ENCODE peak calls at places on chromosomes 6 and 20, in four cellular contexts. I is neural progenitor cell, Y is IMR-90, W is lower lobe of right lung. N is an unnamed sample.

GRCh38 chr20:47684306-47685080 is 100.8 kb downstream of the SULF2 start:
- DNase-seq in I (no peak), W (no peak), Y (no peak), N (no peak)

GRCh38 chr20:63122626-63123025 is 93.3 kb downstream of the YTHDF1 start:
- DNase-seq in Y (no peak), I (no peak), W (peak; percentile 3), N (no peak)

GRCh38 chr6:33886673-33887144 is 82.9 kb upstream of the MLN start:
- DNase-seq in W (no peak), I (no peak), Y (peak; percentile 41), N (peak; percentile 60)

GRCh38 chr20:61789329-61789728 is 276.4 kb downstream of the TAF4 start:
- DNase-seq in Y (no peak), I (no peak), W (peak; percentile 15), N (no peak)

GRCh38 chr6:141123084-141123483 is 1009.6 kb upstream of the GJE1 start:
- DNase-seq in Y (peak; percentile 15), W (no peak), I (no peak), N (no peak)

GRCh38 chr6:116447496-116448011 is 13.6 kb upstream of the CALHM6 start:
- DNase-seq in Y (peak; percentile 99), I (no peak), W (no peak), N (no peak)

GRCh38 chr20:36177716-36178115 is 23.2 kb downstream of the EPB41L1 start:
- DNase-seq in Y (no peak), W (no peak), I (no peak), N (no peak)

GRCh38 chr6:139762587-139763031 is 388.2 kb upstream of the CITED2 start:
- DNase-seq in Y (peak; percentile 19), W (no peak), I (no peak), N (no peak)

GRCh38 chr6:28207244-28208179 is 17.6 kb upstream of the ZSCAN9 start:
- DNase-seq in Y (peak; percentile 34), I (peak; percentile 79), W (no peak), N (no peak)

GRCh38 chr6:139904158-139904533 is 529.7 kb upstream of the CITED2 start:
- DNase-seq in I (no peak), W (no peak), Y (no peak), N (no peak)

GRCh38 chr20:36273414-36274247 is 32.5 kb upstream of the DLGAP4 start:
- DNase-seq in W (no peak), I (peak; percentile 28), Y (peak; percentile 16), N (no peak)

GRCh38 chr6:48315915-48316314 is 204.9 kb upstream of the PTCHD4 start:
- DNase-seq in W (no peak), I (no peak), Y (no peak), N (no peak)

GRCh38 chr20:43731469-43731868 is 4.7 kb upstream of the GTSF1L start:
- DNase-seq in W (no peak), Y (peak; percentile 84), I (no peak), N (no peak)

GRCh38 chr6:16503241-16503775 is 258.0 kb downstream of the ATXN1 start:
- DNase-seq in I (no peak), W (no peak), Y (no peak), N (no peak)

GRCh38 chr20:19710336-19710721 is 47.7 kb upstream of the RIN2 start:
- DNase-seq in I (no peak), Y (no peak), W (no peak), N (no peak)

GRCh38 chr6:2861822-2862164 is 20.1 kb upstream of the SERPINB1 start:
- DNase-seq in W (no peak), I (no peak), Y (no peak), N (no peak)

GRCh38 chr6:169862464-169863148 is 111.2 kb downstream of the ERMARD start:
- DNase-seq in Y (no peak), W (no peak), I (no peak), N (no peak)

GRCh38 chr20:59680852-59681251 is 76.5 kb downstream of the PHACTR3 start:
- DNase-seq in Y (no peak), I (no peak), W (no peak), N (peak; percentile 50)
- H3K27me3 ChIP-seq in Y (no peaks in the 10 kb centered on the region), I (no peaks in the 10 kb centered on the region), W (peaks cover 14% of the 10 kb centered on the region), N (no peaks in the 10 kb centered on the region)

DNA sequence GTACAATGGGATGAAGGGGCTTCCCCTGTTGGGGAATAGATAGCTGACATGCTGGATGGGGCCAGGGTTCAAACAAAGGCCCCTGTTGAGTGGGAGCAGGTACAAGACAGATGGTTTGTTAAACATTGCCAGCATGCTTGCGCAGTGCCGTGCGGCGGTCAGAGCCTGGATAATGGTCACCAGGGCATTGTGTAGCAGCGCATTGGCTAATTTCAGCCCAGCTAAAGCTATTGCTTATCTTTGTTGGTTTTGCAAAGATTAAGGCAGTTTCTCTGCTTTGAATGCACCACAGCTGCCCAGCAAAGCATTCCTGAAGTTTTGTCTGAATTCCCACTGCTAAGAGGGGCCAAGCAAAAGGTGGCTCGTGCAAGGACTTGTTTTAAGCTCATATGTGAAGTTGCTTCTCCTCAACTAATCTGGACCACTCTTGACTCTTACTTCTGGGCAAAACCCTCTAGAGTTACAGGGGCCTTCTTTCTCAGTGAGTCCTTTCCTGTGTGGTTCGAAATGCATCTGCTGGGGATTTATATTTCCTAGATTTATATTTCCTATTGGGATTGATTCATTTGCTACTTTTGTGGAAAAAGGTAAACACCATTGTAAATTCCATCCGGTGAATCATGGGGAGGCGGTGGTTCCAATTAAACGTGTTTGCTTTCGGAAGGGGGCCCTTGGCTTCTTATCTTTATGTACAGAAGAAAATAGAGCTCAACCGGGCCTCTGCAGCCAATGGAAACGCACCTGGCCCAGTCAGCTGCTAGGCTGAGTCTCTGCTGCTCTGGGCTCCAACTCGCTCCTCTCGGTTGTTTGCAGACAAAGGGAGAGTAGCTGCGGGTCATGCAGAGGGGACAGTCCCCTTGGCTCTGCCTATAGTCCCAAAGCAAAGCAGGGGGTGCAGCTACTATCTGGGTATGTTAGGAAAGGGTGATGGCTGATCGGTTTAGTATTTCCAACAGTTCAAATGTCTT is 72.1 kb downstream of the FOXA2 start:
- DNase-seq in Y (no peak), W (peak; percentile 68), I (peak; percentile 47), N (no peak)
- H3K27ac ChIP-seq in Y (no peak overlapping the region), W (peak overlapping the region; percentile 9), I (peak overlapping the region; percentile 27), N (no peak overlapping the region)

DNA sequence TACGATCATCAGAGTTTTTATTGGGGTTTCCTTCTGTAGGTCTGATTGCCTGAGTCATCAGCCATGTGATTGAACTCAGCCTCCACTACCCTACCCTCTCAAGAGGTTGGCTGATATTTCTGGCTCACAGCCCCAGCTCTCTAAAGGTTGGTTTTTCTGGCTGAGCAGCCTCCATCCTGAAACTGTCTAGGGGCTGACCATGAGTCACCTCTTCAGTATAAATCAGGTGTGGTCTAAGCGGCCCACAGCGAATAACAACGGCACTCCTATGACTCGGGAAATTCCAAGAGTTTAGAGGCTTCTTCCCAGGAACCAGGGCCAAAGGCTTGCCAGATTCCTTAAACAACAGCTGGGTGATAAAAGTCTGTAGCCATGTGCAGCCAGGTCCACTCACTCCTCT is 115.5 kb downstream of the SOD2 start:
- DNase-seq in W (no peak), I (no peak), Y (peak; percentile 4), N (no peak)
- H3K9me3 ChIP-seq in W (no peaks in the 10 kb centered on the region), I (no peaks in the 10 kb centered on the region), Y (no peaks in the 10 kb centered on the region), N (no peaks in the 10 kb centered on the region)

GRCh38 chr6:5946181-5946580 is 60.5 kb downstream of the NRN1 start:
- DNase-seq in I (no peak), Y (no peak), W (no peak), N (no peak)

GRCh38 chr6:5946701-5947100 is 60.0 kb downstream of the NRN1 start:
- DNase-seq in W (no peak), Y (no peak), I (no peak), N (no peak)

DNA sequence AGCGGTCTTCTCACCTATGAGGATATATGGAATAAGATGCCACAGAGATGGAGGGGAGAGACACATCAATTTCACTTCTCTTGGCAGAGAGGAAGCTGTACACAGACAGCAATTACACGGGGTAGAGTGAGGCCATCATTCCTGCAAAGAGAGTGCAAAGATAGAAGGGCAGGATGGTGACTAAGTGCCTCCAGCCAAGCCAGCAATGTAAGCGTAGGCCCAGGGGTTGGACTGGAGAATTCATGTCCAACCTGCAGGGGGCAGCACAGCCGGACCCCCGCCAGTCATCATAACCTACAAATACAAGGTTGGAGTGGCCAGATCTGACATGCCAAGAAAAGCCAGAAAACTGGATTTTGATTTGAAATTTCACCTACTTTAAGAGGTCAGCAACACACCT is 56.3 kb downstream of the NRN1 start:
- DNase-seq in W (no peak), Y (no peak), I (peak; percentile 41), N (no peak)
- H3K27me3 ChIP-seq in W (no peaks in the 10 kb centered on the region), Y (no peaks in the 10 kb centered on the region), I (no peaks in the 10 kb centered on the region), N (no peaks in the 10 kb centered on the region)

DNA sequence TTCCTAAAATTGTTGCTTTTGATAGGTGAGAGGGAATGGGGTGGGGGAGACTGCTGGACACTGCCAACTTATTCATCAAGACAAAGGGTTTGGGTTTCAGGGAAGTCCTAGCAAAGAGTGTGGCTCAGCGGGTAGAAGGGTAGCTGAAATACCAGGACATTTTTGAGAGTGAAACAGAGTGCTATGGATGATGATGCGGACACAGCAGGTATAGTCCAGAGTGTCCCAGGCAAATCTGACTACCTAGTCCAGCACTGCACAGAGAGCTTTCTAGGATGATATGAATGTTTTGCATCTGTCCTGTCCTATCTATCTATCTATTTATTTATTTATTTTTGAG is 154.3 kb downstream of the BCAS1 start:
- DNase-seq in I (no peak), Y (no peak), W (no peak), N (no peak)
- H3K27ac ChIP-seq in I (no peak overlapping the region), Y (peak overlapping the region; percentile 72), W (peak overlapping the region; percentile 89), N (peak overlapping the region; percentile 90)

DNA sequence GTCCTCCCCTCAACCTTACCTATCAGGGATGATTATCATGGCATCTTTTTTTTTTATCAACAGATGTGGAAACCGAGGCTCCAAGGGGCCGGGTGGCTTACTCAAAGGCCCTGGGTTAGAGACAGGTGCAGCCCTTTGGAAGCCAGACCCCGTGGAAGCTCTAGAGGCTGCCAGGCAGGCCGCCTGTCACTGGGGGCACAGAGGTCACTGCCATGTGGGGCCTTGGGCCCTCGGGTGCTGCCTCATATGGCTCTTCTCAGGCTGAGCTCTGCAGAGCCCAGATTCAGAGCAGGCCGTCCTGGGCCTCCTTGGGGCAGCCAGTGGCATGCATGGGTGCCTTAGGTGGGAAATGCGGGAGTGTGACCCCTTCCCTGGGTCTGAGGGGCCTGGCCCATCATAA is 136.3 kb downstream of the PHACTR3 start:
- DNase-seq in Y (no peak), W (no peak), I (no peak), N (no peak)
- H3K9me3 ChIP-seq in Y (peaks cover 34% of the 10 kb centered on the region), W (no peaks in the 10 kb centered on the region), I (no peaks in the 10 kb centered on the region), N (no peaks in the 10 kb centered on the region)